ENCODE peak calls at places on chromosomes 2 and 18, in ten cellular contexts. L is effector CD8-positive, alpha-beta T cell; M is stimulated activated CD4-positive, alpha-beta T cell treated with anti-CD3 and anti-CD28 coated beads, Interleukin-15, amount 100 ng/mL, for 1 hour; X is cardiac muscle cell; S is lower leg skin; D is stimulated activated CD8-positive, alpha-beta memory T cell treated with anti-CD3 and anti-CD28 coated beads, Interleukin-12 subunit alpha, Interleukin-12 subunit beta, amount 100 ng/mL, for 1 hour; B is GM23338; W is NCI-H524; Z is astrocyte of the spinal cord; P is kidney glomerular epithelial cell. J is an unnamed sample.

GRCh38 chr2:90069290-90069894 is 1377.9 kb downstream of the RPIA start:
- DNase-seq in S (no peak), X (peak; percentile 11), L (no peak), P (peak; percentile 3), M (no peak), B (peak; percentile 90), Z (no peak), W (peak; percentile 12), D (no peak), J (peak; percentile 41)

GRCh38 chr2:221708916-221709315 is 136.8 kb upstream of the EPHA4 start:
- DNase-seq in S (no peak), W (no peak), X (no peak), Z (no peak), L (no peak), D (no peak), P (no peak), B (peak; percentile 21), M (no peak), J (no peak)

GRCh38 chr2:240972636-240973521 is 25.5 kb upstream of the SNED1 start:
- DNase-seq in P (no peak), L (no peak), S (no peak), M (no peak), X (peak; percentile 39), W (no peak), B (no peak), D (no peak), Z (peak; percentile 35), J (no peak)

GRCh38 chr2:58571181-58571852 is 330.2 kb upstream of the FANCL start:
- DNase-seq in L (no peak), P (peak; percentile 69), S (no peak), X (peak; percentile 75), D (no peak), W (peak; percentile 90), Z (peak; percentile 76), B (peak; percentile 92), M (no peak), J (peak; percentile 12)

GRCh38 chr2:146721486-146721885 is 1123.3 kb upstream of the ACVR2A start:
- DNase-seq in W (peak; percentile 85), L (no peak), S (no peak), P (no peak), X (no peak), M (no peak), D (no peak), Z (no peak), B (no peak), J (no peak)

GRCh38 chr2:148860037-148860436 is 15.0 kb upstream of the KIF5C start:
- DNase-seq in B (no peak), L (no peak), Z (peak; percentile 18), M (no peak), D (no peak), S (no peak), P (no peak), W (no peak), X (no peak), J (no peak)

GRCh38 chr18:68922392-68922791 is 124.5 kb downstream of the CCDC102B start:
- DNase-seq in B (no peak), Z (no peak), D (no peak), S (no peak), L (no peak), W (no peak), M (no peak), P (no peak), X (no peak), J (no peak)

GRCh38 chr2:237262838-237263771 is 150.9 kb downstream of the COL6A3 start:
- DNase-seq in B (no peak), Z (peak; percentile 71), S (no peak), D (no peak), P (peak; percentile 9), W (no peak), L (no peak), X (peak; percentile 88), M (no peak), J (no peak)

GRCh38 chr18:57728941-57729511 is 74.1 kb downstream of the ATP8B1 start:
- DNase-seq in D (no peak), B (no peak), P (peak; percentile 41), M (no peak), Z (no peak), L (no peak), W (no peak), S (no peak), X (no peak), J (no peak)

GRCh38 chr2:157735532-157735931 is 106.9 kb upstream of the ACVR1C start:
- DNase-seq in S (no peak), W (no peak), X (no peak), B (no peak), L (no peak), P (no peak), Z (no peak), M (no peak), D (no peak), J (no peak)

GRCh38 chr2:203059567-203059966 is 44.9 kb downstream of the NBEAL1 start:
- DNase-seq in S (no peak), B (peak; percentile 7), L (no peak), W (no peak), P (no peak), Z (no peak), M (no peak), X (no peak), D (no peak), J (no peak)

GRCh38 chr2:196230051-196230450 is 58.7 kb upstream of the STK17B start:
- DNase-seq in P (no peak), B (no peak), Z (no peak), L (no peak), S (peak; percentile 85), X (no peak), M (peak; percentile 39), W (no peak), D (peak; percentile 21), J (no peak)

GRCh38 chr2:26347286-26347865 is 787 bp upstream of the ADGRF3 start:
- DNase-seq in W (no peak), S (no peak), P (no peak), L (no peak), D (no peak), X (no peak), M (no peak), B (no peak), Z (no peak), J (no peak)

GRCh38 chr2:98037666-98038339 is 42.1 kb upstream of the TMEM131 start:
- DNase-seq in P (no peak), L (no peak), D (no peak), M (no peak), S (no peak), B (no peak), W (peak; percentile 10), Z (no peak), X (no peak), J (no peak)

GRCh38 chr18:48000701-48001100 is 70.2 kb upstream of the SMAD2 start:
- DNase-seq in P (no peak), M (no peak), W (no peak), D (no peak), X (no peak), L (no peak), B (no peak), Z (no peak), S (no peak), J (no peak)

GRCh38 chr2:231331533-231331932 is 64.0 kb upstream of the B3GNT7 start:
- DNase-seq in L (no peak), W (no peak), Z (no peak), S (peak; percentile 74), P (no peak), M (no peak), D (no peak), B (no peak), X (no peak), J (no peak)

GRCh38 chr2:88492002-88492401 is 39.5 kb upstream of the FOXI3 start:
- DNase-seq in P (no peak), W (no peak), D (no peak), B (no peak), X (no peak), M (no peak), S (peak; percentile 31), L (no peak), Z (no peak), J (no peak)

GRCh38 chr2:7497223-7497622 is 580.0 kb downstream of the RNF144A start:
- DNase-seq in S (no peak), D (no peak), X (no peak), M (no peak), B (peak; percentile 11), P (no peak), Z (no peak), W (no peak), L (no peak), J (no peak)

GRCh38 chr2:218418717-218419458 is at the start of gene VIL1:
- DNase-seq in P (no peak), D (no peak), S (no peak), Z (no peak), X (no peak), L (no peak), W (no peak), M (no peak), B (peak; percentile 63), J (no peak)

GRCh38 chr18:12702221-12703095 is at the start of the genes CEP76 and PSMG2:
- DNase-seq in W (peak; percentile 76), B (peak; percentile 90), P (peak; percentile 79), D (peak; percentile 63), S (peak; percentile 97), X (peak; percentile 95), Z (peak; percentile 94), M (peak; percentile 72), L (peak; percentile 69), J (peak; percentile 90)

GRCh38 chr2:131039908-131040660 is 53.2 kb downstream of the FAM168B start:
- DNase-seq in X (peak; percentile 41), M (no peak), W (no peak), D (no peak), S (peak; percentile 82), L (no peak), B (no peak), P (no peak), Z (no peak), J (no peak)

GRCh38 chr2:66581461-66582363 is 146.8 kb downstream of the MEIS1 start:
- DNase-seq in W (no peak), M (no peak), B (peak; percentile 77), D (no peak), P (no peak), S (no peak), Z (no peak), X (peak; percentile 22), L (no peak), J (no peak)

GRCh38 chr2:18445412-18446320 is 114.8 kb downstream of the RDH14 start:
- DNase-seq in P (no peak), W (peak; percentile 48), S (peak; percentile 91), B (no peak), Z (no peak), D (no peak), X (peak; percentile 76), L (no peak), M (no peak), J (no peak)

GRCh38 chr18:34651586-34652369 is 58.3 kb upstream of the DTNA start:
- DNase-seq in P (no peak), M (no peak), D (no peak), L (no peak), B (no peak), W (no peak), Z (no peak), X (no peak), S (no peak), J (no peak)

GRCh38 chr2:118845005-118845842 is 2.2 kb downstream of the EN1 start:
- DNase-seq in W (peak; percentile 27), M (no peak), D (no peak), P (no peak), Z (no peak), L (no peak), S (peak; percentile 89), B (peak; percentile 51), X (no peak), J (no peak)

GRCh38 chr2:46434851-46435273 is 44.5 kb upstream of the TMEM247 start:
- DNase-seq in M (no peak), W (no peak), S (no peak), B (peak; percentile 10), X (peak; percentile 35), L (no peak), D (no peak), Z (peak; percentile 79), P (no peak), J (no peak)

GRCh38 chr2:219331560-219332213 is 857 bp downstream of the RESP18 start:
- DNase-seq in D (no peak), W (no peak), Z (peak; percentile 5), L (no peak), M (no peak), P (no peak), X (peak; percentile 58), B (peak; percentile 68), S (no peak), J (no peak)

GRCh38 chr18:76428396-76429261 is 66.4 kb downstream of the ZNF516 start:
- DNase-seq in L (no peak), Z (no peak), S (no peak), W (no peak), B (no peak), D (no peak), P (no peak), X (no peak), M (no peak), J (no peak)

J was measured in BE2C.